ENCODE peak calls at places on chromosomes 12 and 14, in ten cellular contexts. G, R, E, O, Q, Z, F, U, T and W are unnamed samples.

GRCh38 chr12:128820253-128820652 is 3.5 kb downstream of the SLC15A4 start:
- DNase-seq in T (no peak), Z (no peak), E (no peak), F (no peak), Q (no peak), O (no peak), G (no peak), R (no peak), U (no peak), W (no peak)

GRCh38 chr12:76790564-76791552 is 26.9 kb downstream of the ZDHHC17 start:
- DNase-seq in E (no peak), U (peak), T (no peak), G (no peak), Q (no peak), F (peak), R (no peak), Z (no peak), O (no peak), W (no peak)

GRCh38 chr14:49581961-49582210 is 4.3 kb downstream of the RPS29 start:
- DNase-seq in O (no peak), E (no peak), R (no peak), F (no peak), U (no peak), Q (no peak), T (no peak), G (no peak), Z (no peak), W (no peak)

GRCh38 chr12:84804691-84805473 is 107.7 kb downstream of the SLC6A15 start:
- DNase-seq in U (no peak), Z (no peak), Q (no peak), F (no peak), E (no peak), G (no peak), R (no peak), T (no peak), O (no peak), W (no peak)

GRCh38 chr12:78970041-78970440 is 105.5 kb downstream of the SYT1 start:
- DNase-seq in Z (no peak), O (no peak), U (no peak), E (no peak), R (no peak), G (no peak), T (no peak), F (peak), Q (no peak), W (no peak)

GRCh38 chr12:42780671-42781070 is 191.1 kb upstream of the PRICKLE1 start:
- DNase-seq in Q (no peak), Z (no peak), G (no peak), F (no peak), R (no peak), O (no peak), T (no peak), U (no peak), E (no peak), W (no peak)

GRCh38 chr14:100025111-100025510 is 40.1 kb upstream of the EVL start:
- DNase-seq in Z (no peak), O (peak), Q (peak), E (no peak), R (peak), T (no peak), U (peak), F (peak), G (peak), W (no peak)

GRCh38 chr14:105026033-105026785 is 5.3 kb upstream of the CDCA4 start:
- DNase-seq in R (no peak), O (no peak), F (peak), Q (no peak), U (peak), G (no peak), T (no peak), Z (no peak), E (no peak), W (no peak)

GRCh38 chr12:114355389-114356088 is 50.4 kb downstream of the TBX5 start:
- DNase-seq in Q (no peak), G (no peak), O (no peak), E (no peak), R (no peak), U (no peak), Z (no peak), T (no peak), F (no peak), W (no peak)

GRCh38 chr14:59020382-59020781 is 168.1 kb upstream of the DAAM1 start:
- DNase-seq in R (peak), O (no peak), E (no peak), Z (no peak), U (peak), Q (no peak), F (peak), T (no peak), G (no peak), W (no peak)

GRCh38 chr12:93549174-93549573 is 23.3 kb upstream of the SOCS2 start:
- DNase-seq in U (no peak), O (no peak), E (no peak), Q (no peak), T (no peak), G (no peak), F (no peak), Z (no peak), R (no peak), W (no peak)

GRCh38 chr12:15230751-15231150 is 9.5 kb upstream of the RERG start:
- DNase-seq in E (no peak), F (no peak), Q (no peak), T (no peak), G (no peak), Z (no peak), O (no peak), R (no peak), U (peak), W (no peak)

GRCh38 chr12:121579190-121579791 is 1.5 kb downstream of the KDM2B start:
- DNase-seq in T (peak), E (peak), O (peak), Q (peak), U (peak), Z (peak), F (no peak), G (peak), R (no peak), W (no peak)

GRCh38 chr14:72611956-72612500 is 281.9 kb downstream of the DPF3 start:
- DNase-seq in T (no peak), R (no peak), E (no peak), G (no peak), U (no peak), F (no peak), O (no peak), Q (no peak), Z (no peak), W (no peak)

GRCh38 chr14:105355049-105355575 is 40.6 kb downstream of the PACS2 start:
- DNase-seq in T (no peak), R (no peak), O (no peak), G (no peak), U (no peak), F (no peak), E (no peak), Z (no peak), Q (no peak), W (no peak)

GRCh38 chr12:122111070-122111750 is 32.7 kb downstream of the MLXIP start:
- DNase-seq in F (no peak), U (no peak), Z (no peak), E (no peak), T (peak), Q (no peak), G (no peak), R (no peak), O (no peak), W (no peak)

GRCh38 chr12:106317406-106318082 is 15.0 kb downstream of the TCP11L2 start:
- DNase-seq in T (no peak), R (no peak), E (no peak), G (no peak), U (no peak), O (no peak), Z (no peak), F (no peak), Q (no peak), W (no peak)

GRCh38 chr12:3218150-3218845 is 141.1 kb downstream of the TSPAN9 start:
- DNase-seq in Z (no peak), G (no peak), R (no peak), T (no peak), Q (peak), U (peak), E (peak), O (peak), F (peak), W (peak)

GRCh38 chr12:50222275-50222783 is 55.2 kb upstream of the CERS5 start:
- DNase-seq in Q (no peak), F (peak), O (peak), G (no peak), U (peak), T (no peak), R (no peak), E (peak), Z (peak), W (peak)

GRCh38 chr12:81143057-81143456 is 65.2 kb downstream of the ACSS3 start:
- DNase-seq in F (no peak), G (no peak), U (no peak), Q (no peak), O (peak), Z (no peak), T (peak), R (no peak), E (no peak), W (no peak)

GRCh38 chr12:66351301-66351700 is 49.0 kb downstream of the HELB start:
- DNase-seq in Q (no peak), E (no peak), G (no peak), O (no peak), F (no peak), R (no peak), U (no peak), T (no peak), Z (no peak), W (no peak)

GRCh38 chr14:61602733-61603077 is 92.6 kb upstream of the HIF1A start:
- DNase-seq in G (no peak), O (no peak), Q (no peak), U (peak), E (no peak), T (no peak), Z (no peak), F (no peak), R (peak), W (no peak)

GRCh38 chr14:34075095-34075744 is 124.3 kb upstream of the EGLN3 start:
- DNase-seq in F (no peak), T (no peak), R (no peak), G (no peak), U (no peak), Z (no peak), O (no peak), E (no peak), Q (no peak), W (no peak)

GRCh38 chr12:5201554-5202243 is 158.0 kb downstream of the KCNA5 start:
- DNase-seq in U (no peak), F (peak), R (no peak), O (no peak), G (no peak), Q (no peak), Z (peak), E (no peak), T (no peak), W (no peak)

GRCh38 chr12:32395031-32395430 is 4.3 kb upstream of the FGD4 start:
- DNase-seq in F (no peak), Z (no peak), Q (no peak), R (no peak), T (no peak), O (no peak), E (no peak), U (no peak), G (no peak), W (no peak)

GRCh38 chr14:34465069-34465859 is 3.2 kb upstream of the SPTSSA start:
- DNase-seq in R (no peak), F (peak), E (no peak), T (no peak), G (no peak), Q (no peak), O (no peak), U (peak), Z (no peak), W (no peak)

GRCh38 chr12:131106542-131106941 is 152.8 kb downstream of the ADGRD1 start:
- DNase-seq in F (no peak), T (no peak), U (no peak), G (no peak), R (no peak), Q (peak), E (no peak), O (no peak), Z (peak), W (peak)

GRCh38 chr14:77158175-77158908 is 16.8 kb upstream of the ZDHHC22 start:
- DNase-seq in R (peak), T (no peak), G (no peak), F (peak), O (no peak), E (peak), U (peak), Z (no peak), Q (no peak), W (no peak)

GRCh38 chr12:6416596-6416995 is 28.2 kb upstream of the CD27 start:
- DNase-seq in F (no peak), U (no peak), G (no peak), T (no peak), E (no peak), Q (peak), Z (no peak), O (no peak), R (no peak), W (no peak)

GRCh38 chr12:2319747-2320146 is 267.0 kb downstream of the CACNA1C start:
- DNase-seq in E (no peak), F (peak), U (peak), O (no peak), G (no peak), Z (no peak), Q (no peak), T (no peak), R (no peak), W (no peak)

GRCh38 chr12:99302874-99303273 is 344.7 kb upstream of the GARIN6 start:
- DNase-seq in F (no peak), E (no peak), Z (no peak), U (no peak), R (no peak), O (no peak), Q (no peak), T (no peak), G (no peak), W (no peak)

GRCh38 chr14:104158827-104159798 is 20.7 kb downstream of the KIF26A start:
- DNase-seq in E (no peak), Q (no peak), T (no peak), O (peak), F (no peak), U (no peak), R (no peak), Z (no peak), G (no peak), W (no peak)

GRCh38 chr14:105180598-105181528 is at the start of gene NUDT14:
- DNase-seq in O (peak), F (peak), T (peak), Z (peak), R (peak), U (peak), G (peak), Q (peak), E (peak), W (peak)

GRCh38 chr12:90026516-90026915 is 317.9 kb upstream of the ATP2B1 start:
- DNase-seq in O (no peak), T (no peak), E (no peak), R (no peak), F (no peak), U (no peak), Z (no peak), Q (no peak), G (no peak), W (no peak)

GRCh38 chr14:53399057-53399456 is 245.9 kb upstream of the DDHD1 start:
- DNase-seq in U (peak), F (peak), Z (no peak), R (no peak), E (no peak), G (no peak), T (no peak), O (no peak), Q (no peak), W (no peak)

GRCh38 chr14:106459971-106460730 is 933.8 kb downstream of the TMEM121 start:
- DNase-seq in F (no peak), E (no peak), T (no peak), R (peak), Z (no peak), U (no peak), Q (no peak), O (no peak), G (no peak), W (no peak)
- TF ChIP-seq CTCF in F (no peak), E (no peak), T (no peak), R (no peak), Z (peak), U (no peak), Q (peak), O (no peak), G (no peak), W (no peak)

GRCh38 chr12:87274594-87275245 is 754.5 kb downstream of the C12orf50 start:
- DNase-seq in R (peak), U (peak), G (no peak), F (peak), T (no peak), Z (no peak), O (no peak), Q (no peak), E (no peak), W (no peak)
- TF ChIP-seq CTCF in R (peak), U (peak), G (no peak), F (peak), T (peak), Z (peak), O (peak), Q (peak), E (no peak), W (no peak)

GRCh38 chr12:11812558-11813421 is 163.3 kb downstream of the ETV6 start:
- DNase-seq in T (no peak), E (peak), Z (no peak), O (no peak), F (peak), U (peak), G (no peak), R (peak), Q (no peak), W (no peak)
- TF ChIP-seq CTCF in T (no peak), E (no peak), Z (no peak), O (no peak), F (no peak), U (peak), G (no peak), R (no peak), Q (no peak), W (no peak)

GRCh38 chr14:37251778-37252177 is 54.0 kb downstream of the MIPOL1 start:
- DNase-seq in T (no peak), E (no peak), R (no peak), O (no peak), G (no peak), F (no peak), Z (no peak), U (no peak), Q (no peak), W (no peak)
- TF ChIP-seq CTCF in T (no peak), E (no peak), R (peak), O (no peak), G (no peak), F (peak), Z (no peak), U (no peak), Q (no peak), W (no peak)

DNA sequence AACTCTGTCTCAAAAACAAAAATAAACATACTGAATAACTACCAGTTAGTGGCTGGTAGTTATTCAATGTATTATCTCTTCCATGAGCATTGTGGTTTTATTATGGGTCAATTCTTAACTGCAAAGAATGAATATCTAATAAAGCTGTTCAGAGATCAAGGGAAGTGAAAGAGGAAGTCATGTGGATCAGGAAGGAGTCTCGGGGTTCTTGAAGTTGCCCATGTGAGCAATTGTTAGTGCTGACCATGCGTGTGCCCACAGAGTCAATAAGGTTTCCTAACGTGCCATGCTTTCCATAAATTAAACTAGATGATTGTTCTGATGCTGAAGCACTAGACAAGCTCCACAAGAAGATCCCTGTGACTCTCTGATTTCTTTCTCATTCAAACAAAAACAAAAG is 136.5 kb upstream of the CPSF6 start:
- DNase-seq in F (no peak), O (no peak), E (no peak), R (no peak), T (no peak), Q (no peak), Z (no peak), U (no peak), G (no peak), W (peak)
- TF ChIP-seq CTCF in F (no peak), O (no peak), E (no peak), R (no peak), T (no peak), Q (no peak), Z (no peak), U (no peak), G (no peak), W (no peak)

GRCh38 chr12:9072481-9073038 is 43.2 kb downstream of the A2M start:
- DNase-seq in E (no peak), Q (no peak), R (no peak), G (no peak), T (no peak), F (no peak), O (no peak), U (no peak), Z (no peak), W (no peak)

GRCh38 chr12:9071976-9072375 is 43.7 kb downstream of the A2M start:
- DNase-seq in R (no peak), E (no peak), O (no peak), U (no peak), Q (no peak), G (no peak), Z (no peak), T (no peak), F (no peak), W (no peak)

GRCh38 chr12:9071518-9071917 is 44.2 kb downstream of the A2M start:
- DNase-seq in G (no peak), R (no peak), T (no peak), F (no peak), Q (no peak), Z (no peak), U (no peak), E (no peak), O (no peak), W (no peak)

GRCh38 chr12:9068600-9068999 is 47.1 kb downstream of the A2M start:
- DNase-seq in R (no peak), E (no peak), O (no peak), U (no peak), F (no peak), G (no peak), Z (no peak), T (no peak), Q (no peak), W (no peak)

GRCh38 chr12:9070351-9070750 is 45.4 kb downstream of the A2M start:
- DNase-seq in O (no peak), G (no peak), F (no peak), Q (no peak), T (no peak), Z (no peak), R (no peak), E (no peak), U (no peak), W (no peak)
- TF ChIP-seq CTCF in O (no peak), G (no peak), F (no peak), Q (no peak), T (no peak), Z (no peak), R (no peak), E (no peak), U (no peak), W (no peak)

GRCh38 chr14:75456069-75457023 is 28.5 kb downstream of the JDP2 start:
- DNase-seq in G (no peak), F (no peak), O (peak), T (no peak), Z (no peak), Q (peak), E (no peak), U (no peak), R (no peak), W (no peak)

GRCh38 chr14:75452324-75452723 is 24.5 kb downstream of the JDP2 start:
- DNase-seq in F (no peak), Z (no peak), E (no peak), G (no peak), O (no peak), U (no peak), T (no peak), Q (no peak), R (no peak), W (no peak)

GRCh38 chr14:75452900-75453816 is 25.3 kb downstream of the JDP2 start:
- DNase-seq in E (peak), G (no peak), Q (peak), Z (peak), F (peak), R (peak), O (no peak), U (peak), T (no peak), W (peak)

GRCh38 chr14:75454963-75455546 is 27.2 kb downstream of the JDP2 start:
- DNase-seq in E (peak), G (no peak), O (peak), Z (no peak), F (peak), T (no peak), R (peak), U (peak), Q (peak), W (peak)

GRCh38 chr14:75453817-75454434 is 26.1 kb downstream of the JDP2 start:
- DNase-seq in E (no peak), G (peak), R (no peak), T (no peak), Z (no peak), U (no peak), O (no peak), F (no peak), Q (no peak), W (no peak)
- TF ChIP-seq CTCF in E (no peak), G (peak), R (no peak), T (no peak), Z (no peak), U (no peak), O (no peak), F (no peak), Q (no peak), W (no peak)